ENCODE peak calls at places on chromosomes 2 and 18, in ten cellular contexts. One of them, this sample, is unnamed.
A peak's percentile ranks its signal among the peaks of the same experiment; 100 is the strongest.

GRCh38 chr2:25331686-25332365 is 9.9 kb downstream of the DNMT3A start:
- DNase-seq in astrocyte of the hippocampus: no peak
- DNase-seq in SHP77: no peak
- DNase-seq in NT2/D1: no peak
- DNase-seq in AG09309: no peak
- DNase-seq in M059J: no peak
- DNase-seq in IMR-90: peak; percentile 34
- DNase-seq in kidney epithelial cell: no peak
- DNase-seq in NCI-H460: no peak
- DNase-seq in SK-MEL-5: no peak
- DNase-seq in this sample: no peak

GRCh38 chr2:54499666-54500065 is 43.5 kb downstream of the SPTBN1 start:
- DNase-seq in astrocyte of the hippocampus: no peak
- DNase-seq in SHP77: no peak
- DNase-seq in NT2/D1: no peak
- DNase-seq in AG09309: no peak
- DNase-seq in M059J: no peak
- DNase-seq in IMR-90: peak; percentile 31
- DNase-seq in kidney epithelial cell: no peak
- DNase-seq in NCI-H460: no peak
- DNase-seq in SK-MEL-5: no peak
- DNase-seq in this sample: peak; percentile 67

GRCh38 chr18:24497052-24497754 is 36.8 kb downstream of the HRH4 start:
- DNase-seq in astrocyte of the hippocampus: peak; percentile 29
- DNase-seq in SHP77: peak; percentile 37
- DNase-seq in NT2/D1: no peak
- DNase-seq in AG09309: peak; percentile 50
- DNase-seq in M059J: peak; percentile 21
- DNase-seq in IMR-90: peak; percentile 65
- DNase-seq in kidney epithelial cell: no peak
- DNase-seq in NCI-H460: no peak
- DNase-seq in SK-MEL-5: no peak
- DNase-seq in this sample: no peak

GRCh38 chr2:219998099-219998498 is 370.7 kb downstream of the SLC4A3 start:
- DNase-seq in astrocyte of the hippocampus: no peak
- DNase-seq in SHP77: no peak
- DNase-seq in NT2/D1: peak; percentile 35
- DNase-seq in AG09309: no peak
- DNase-seq in M059J: no peak
- DNase-seq in IMR-90: no peak
- DNase-seq in kidney epithelial cell: no peak
- DNase-seq in NCI-H460: no peak
- DNase-seq in SK-MEL-5: peak; percentile 48
- DNase-seq in this sample: no peak

GRCh38 chr2:128978155-128978707 is 659.6 kb upstream of the HS6ST1 start:
- DNase-seq in astrocyte of the hippocampus: peak; percentile 40
- DNase-seq in SHP77: no peak
- DNase-seq in NT2/D1: peak; percentile 55
- DNase-seq in AG09309: no peak
- DNase-seq in M059J: no peak
- DNase-seq in IMR-90: no peak
- DNase-seq in kidney epithelial cell: no peak
- DNase-seq in NCI-H460: no peak
- DNase-seq in SK-MEL-5: no peak
- DNase-seq in this sample: no peak

GRCh38 chr2:207676827-207677354 is 34.5 kb upstream of the CCNYL1 start:
- DNase-seq in astrocyte of the hippocampus: peak; percentile 84
- DNase-seq in SHP77: no peak
- DNase-seq in NT2/D1: no peak
- DNase-seq in AG09309: peak; percentile 64
- DNase-seq in M059J: peak; percentile 82
- DNase-seq in IMR-90: peak; percentile 91
- DNase-seq in kidney epithelial cell: peak; percentile 70
- DNase-seq in NCI-H460: peak; percentile 46
- DNase-seq in SK-MEL-5: peak; percentile 24
- DNase-seq in this sample: peak; percentile 34

GRCh38 chr2:224211821-224212220 is 172.7 kb upstream of the SERPINE2 start:
- DNase-seq in astrocyte of the hippocampus: no peak
- DNase-seq in SHP77: no peak
- DNase-seq in NT2/D1: no peak
- DNase-seq in AG09309: no peak
- DNase-seq in M059J: no peak
- DNase-seq in IMR-90: no peak
- DNase-seq in kidney epithelial cell: no peak
- DNase-seq in NCI-H460: no peak
- DNase-seq in SK-MEL-5: peak; percentile 90
- DNase-seq in this sample: peak; percentile 25

GRCh38 chr2:101806123-101806522 is 108.6 kb downstream of the MAP4K4 start:
- DNase-seq in astrocyte of the hippocampus: peak; percentile 83
- DNase-seq in SHP77: no peak
- DNase-seq in NT2/D1: peak; percentile 74
- DNase-seq in AG09309: no peak
- DNase-seq in M059J: peak; percentile 92
- DNase-seq in IMR-90: peak; percentile 76
- DNase-seq in kidney epithelial cell: peak; percentile 60
- DNase-seq in NCI-H460: no peak
- DNase-seq in SK-MEL-5: peak; percentile 75
- DNase-seq in this sample: no peak

GRCh38 chr2:18662689-18663088 is 73.3 kb upstream of the NT5C1B start:
- DNase-seq in astrocyte of the hippocampus: no peak
- DNase-seq in SHP77: no peak
- DNase-seq in NT2/D1: no peak
- DNase-seq in AG09309: no peak
- DNase-seq in M059J: peak; percentile 35
- DNase-seq in IMR-90: no peak
- DNase-seq in kidney epithelial cell: no peak
- DNase-seq in NCI-H460: no peak
- DNase-seq in SK-MEL-5: no peak
- DNase-seq in this sample: no peak

GRCh38 chr2:237879058-237879430 is 19.6 kb downstream of the RAMP1 start:
- DNase-seq in astrocyte of the hippocampus: peak; percentile 60
- DNase-seq in SHP77: no peak
- DNase-seq in NT2/D1: no peak
- DNase-seq in AG09309: no peak
- DNase-seq in M059J: no peak
- DNase-seq in IMR-90: peak; percentile 56
- DNase-seq in kidney epithelial cell: no peak
- DNase-seq in NCI-H460: no peak
- DNase-seq in SK-MEL-5: no peak
- DNase-seq in this sample: peak; percentile 33

GRCh38 chr2:12014088-12014960 is 267.9 kb downstream of the LPIN1 start:
- DNase-seq in astrocyte of the hippocampus: no peak
- DNase-seq in SHP77: peak; percentile 39
- DNase-seq in NT2/D1: no peak
- DNase-seq in AG09309: peak; percentile 68
- DNase-seq in M059J: peak; percentile 60
- DNase-seq in IMR-90: peak; percentile 70
- DNase-seq in kidney epithelial cell: no peak
- DNase-seq in NCI-H460: no peak
- DNase-seq in SK-MEL-5: peak; percentile 33
- DNase-seq in this sample: no peak

GRCh38 chr2:68060652-68061051 is 2.2 kb downstream of the C1D start:
- DNase-seq in astrocyte of the hippocampus: no peak
- DNase-seq in SHP77: no peak
- DNase-seq in NT2/D1: no peak
- DNase-seq in AG09309: no peak
- DNase-seq in M059J: no peak
- DNase-seq in IMR-90: no peak
- DNase-seq in kidney epithelial cell: no peak
- DNase-seq in NCI-H460: no peak
- DNase-seq in SK-MEL-5: no peak
- DNase-seq in this sample: no peak

GRCh38 chr2:3602553-3603339 is 7.8 kb downstream of the COLEC11 start:
- DNase-seq in astrocyte of the hippocampus: no peak
- DNase-seq in SHP77: no peak
- DNase-seq in NT2/D1: no peak
- DNase-seq in AG09309: no peak
- DNase-seq in M059J: no peak
- DNase-seq in IMR-90: no peak
- DNase-seq in kidney epithelial cell: no peak
- DNase-seq in NCI-H460: no peak
- DNase-seq in SK-MEL-5: no peak
- DNase-seq in this sample: no peak

GRCh38 chr18:48573632-48574293 is 34.9 kb downstream of the CTIF start:
- DNase-seq in astrocyte of the hippocampus: no peak
- DNase-seq in SHP77: no peak
- DNase-seq in NT2/D1: no peak
- DNase-seq in AG09309: no peak
- DNase-seq in M059J: no peak
- DNase-seq in IMR-90: no peak
- DNase-seq in kidney epithelial cell: no peak
- DNase-seq in NCI-H460: no peak
- DNase-seq in SK-MEL-5: no peak
- DNase-seq in this sample: no peak

GRCh38 chr2:236769981-236770671 is 200.5 kb downstream of the ACKR3 start:
- DNase-seq in astrocyte of the hippocampus: peak; percentile 98
- DNase-seq in SHP77: no peak
- DNase-seq in NT2/D1: peak; percentile 35
- DNase-seq in AG09309: peak; percentile 80
- DNase-seq in M059J: peak; percentile 97
- DNase-seq in IMR-90: peak; percentile 87
- DNase-seq in kidney epithelial cell: peak; percentile 98
- DNase-seq in NCI-H460: no peak
- DNase-seq in SK-MEL-5: no peak
- DNase-seq in this sample: no peak

GRCh38 chr2:3149441-3150217 is 228.0 kb downstream of the EIPR1 start:
- DNase-seq in astrocyte of the hippocampus: peak; percentile 43
- DNase-seq in SHP77: no peak
- DNase-seq in NT2/D1: no peak
- DNase-seq in AG09309: no peak
- DNase-seq in M059J: no peak
- DNase-seq in IMR-90: no peak
- DNase-seq in kidney epithelial cell: no peak
- DNase-seq in NCI-H460: no peak
- DNase-seq in SK-MEL-5: no peak
- DNase-seq in this sample: no peak

GRCh38 chr2:144546933-144547332 is 27.0 kb upstream of the ZEB2 start:
- DNase-seq in astrocyte of the hippocampus: no peak
- DNase-seq in SHP77: no peak
- DNase-seq in NT2/D1: no peak
- DNase-seq in AG09309: no peak
- DNase-seq in M059J: no peak
- DNase-seq in IMR-90: peak; percentile 16
- DNase-seq in kidney epithelial cell: no peak
- DNase-seq in NCI-H460: no peak
- DNase-seq in SK-MEL-5: no peak
- DNase-seq in this sample: no peak

GRCh38 chr18:36580874-36581750 is 247.7 kb downstream of the TPGS2 start:
- DNase-seq in astrocyte of the hippocampus: peak; percentile 39
- DNase-seq in SHP77: no peak
- DNase-seq in NT2/D1: no peak
- DNase-seq in AG09309: peak; percentile 63
- DNase-seq in M059J: peak; percentile 89
- DNase-seq in IMR-90: peak; percentile 75
- DNase-seq in kidney epithelial cell: peak; percentile 32
- DNase-seq in NCI-H460: no peak
- DNase-seq in SK-MEL-5: peak; percentile 9
- DNase-seq in this sample: no peak

GRCh38 chr2:201406077-201406662 is 45.1 kb downstream of the TRAK2 start:
- DNase-seq in astrocyte of the hippocampus: peak; percentile 78
- DNase-seq in SHP77: no peak
- DNase-seq in NT2/D1: no peak
- DNase-seq in AG09309: peak; percentile 78
- DNase-seq in M059J: peak; percentile 70
- DNase-seq in IMR-90: peak; percentile 87
- DNase-seq in kidney epithelial cell: no peak
- DNase-seq in NCI-H460: peak; percentile 79
- DNase-seq in SK-MEL-5: peak; percentile 47
- DNase-seq in this sample: no peak

GRCh38 chr2:74317696-74318095 is 25.5 kb downstream of the SLC4A5 start:
- DNase-seq in astrocyte of the hippocampus: peak; percentile 69
- DNase-seq in SHP77: no peak
- DNase-seq in NT2/D1: no peak
- DNase-seq in AG09309: no peak
- DNase-seq in M059J: no peak
- DNase-seq in IMR-90: no peak
- DNase-seq in kidney epithelial cell: no peak
- DNase-seq in NCI-H460: no peak
- DNase-seq in SK-MEL-5: no peak
- DNase-seq in this sample: no peak

GRCh38 chr2:3257166-3257565 is 120.5 kb downstream of the EIPR1 start:
- DNase-seq in astrocyte of the hippocampus: peak; percentile 87
- DNase-seq in SHP77: no peak
- DNase-seq in NT2/D1: peak; percentile 51
- DNase-seq in AG09309: no peak
- DNase-seq in M059J: no peak
- DNase-seq in IMR-90: peak; percentile 22
- DNase-seq in kidney epithelial cell: peak; percentile 69
- DNase-seq in NCI-H460: no peak
- DNase-seq in SK-MEL-5: no peak
- DNase-seq in this sample: no peak

GRCh38 chr2:97982621-97983020 is 13.1 kb downstream of the TMEM131 start:
- DNase-seq in astrocyte of the hippocampus: no peak
- DNase-seq in SHP77: no peak
- DNase-seq in NT2/D1: no peak
- DNase-seq in AG09309: no peak
- DNase-seq in M059J: no peak
- DNase-seq in IMR-90: no peak
- DNase-seq in kidney epithelial cell: no peak
- DNase-seq in NCI-H460: no peak
- DNase-seq in SK-MEL-5: no peak
- DNase-seq in this sample: no peak

GRCh38 chr18:73316513-73316912 is 448.7 kb upstream of the NETO1 start:
- DNase-seq in astrocyte of the hippocampus: peak; percentile 11
- DNase-seq in SHP77: no peak
- DNase-seq in NT2/D1: no peak
- DNase-seq in AG09309: peak; percentile 61
- DNase-seq in M059J: no peak
- DNase-seq in IMR-90: peak; percentile 28
- DNase-seq in kidney epithelial cell: no peak
- DNase-seq in NCI-H460: no peak
- DNase-seq in SK-MEL-5: no peak
- DNase-seq in this sample: no peak

GRCh38 chr2:59936031-59936430 is 617.4 kb downstream of the BCL11A start:
- DNase-seq in astrocyte of the hippocampus: peak; percentile 1
- DNase-seq in SHP77: no peak
- DNase-seq in NT2/D1: no peak
- DNase-seq in AG09309: no peak
- DNase-seq in M059J: no peak
- DNase-seq in IMR-90: no peak
- DNase-seq in kidney epithelial cell: no peak
- DNase-seq in NCI-H460: no peak
- DNase-seq in SK-MEL-5: no peak
- DNase-seq in this sample: no peak

GRCh38 chr2:46873632-46874068 is 42.0 kb downstream of the MCFD2 start:
- DNase-seq in astrocyte of the hippocampus: peak; percentile 95
- DNase-seq in SHP77: no peak
- DNase-seq in NT2/D1: peak; percentile 71
- DNase-seq in AG09309: peak; percentile 94
- DNase-seq in M059J: peak; percentile 96
- DNase-seq in IMR-90: peak; percentile 98
- DNase-seq in kidney epithelial cell: peak; percentile 88
- DNase-seq in NCI-H460: peak; percentile 80
- DNase-seq in SK-MEL-5: peak; percentile 50
- DNase-seq in this sample: peak; percentile 55

GRCh38 chr2:129008055-129008880 is 689.6 kb upstream of the HS6ST1 start:
- DNase-seq in astrocyte of the hippocampus: peak; percentile 43
- DNase-seq in SHP77: no peak
- DNase-seq in NT2/D1: no peak
- DNase-seq in AG09309: no peak
- DNase-seq in M059J: no peak
- DNase-seq in IMR-90: no peak
- DNase-seq in kidney epithelial cell: no peak
- DNase-seq in NCI-H460: no peak
- DNase-seq in SK-MEL-5: no peak
- DNase-seq in this sample: no peak